ENCODE peak calls at places on chromosomes 4 and X, in ten cellular contexts. U, G, C, D, K, T, O, E, Q and F are unnamed samples.

GRCh38 chrX:8346060-8346459 is 118.6 kb upstream of the VCX3B start:
- DNase-seq in T (no peak), G (no peak), D (no peak), C (no peak), U (no peak), Q (no peak), E (no peak), O (no peak), K (no peak), F (no peak)

GRCh38 chr4:7068883-7069282 is 1.0 kb upstream of the GRPEL1 start:
- DNase-seq in U (no peak), T (peak; percentile 10), Q (no peak), D (peak; percentile 33), K (no peak), E (no peak), C (no peak), O (no peak), G (no peak), F (no peak)

GRCh38 chr4:74682567-74683359 is 111.6 kb downstream of the BTC start:
- DNase-seq in Q (peak; percentile 70), O (peak; percentile 42), C (no peak), K (no peak), D (peak; percentile 98), G (no peak), E (no peak), T (peak; percentile 92), U (no peak), F (no peak)

GRCh38 chr4:48403779-48404178 is 62.5 kb downstream of the SLAIN2 start:
- DNase-seq in C (no peak), G (no peak), D (no peak), K (no peak), T (no peak), Q (no peak), U (no peak), O (no peak), E (no peak), F (no peak)

GRCh38 chr4:73859614-73860088 is 6.6 kb downstream of the PF4V1 start:
- DNase-seq in O (no peak), G (no peak), Q (no peak), E (no peak), C (no peak), K (no peak), U (no peak), T (peak; percentile 36), D (peak; percentile 94), F (no peak)

GRCh38 chr4:95318483-95318882 is 230.3 kb downstream of the UNC5C start:
- DNase-seq in Q (no peak), O (no peak), E (no peak), D (no peak), T (peak; percentile 7), G (no peak), K (no peak), U (no peak), C (no peak), F (no peak)

GRCh38 chr4:148634476-148634875 is 192.3 kb upstream of the NR3C2 start:
- DNase-seq in K (peak; percentile 21), G (no peak), Q (no peak), U (no peak), T (peak; percentile 84), C (no peak), D (peak; percentile 38), O (no peak), E (no peak), F (no peak)

GRCh38 chrX:11530621-11531020 is 135.1 kb downstream of the ARHGAP6 start:
- DNase-seq in T (no peak), C (no peak), U (no peak), Q (no peak), E (no peak), K (no peak), G (no peak), D (peak; percentile 16), O (no peak), F (no peak)

GRCh38 chrX:129323115-129323514 is 200.2 kb downstream of the SMARCA1 start:
- DNase-seq in E (no peak), D (peak; percentile 52), T (no peak), U (no peak), O (no peak), K (no peak), Q (no peak), C (no peak), G (no peak), F (no peak)

GRCh38 chr4:144627663-144628076 is 18.3 kb upstream of the HHIP start:
- DNase-seq in C (no peak), U (no peak), K (no peak), D (peak; percentile 84), G (no peak), O (no peak), E (no peak), T (peak; percentile 80), Q (no peak), F (no peak)

DNA sequence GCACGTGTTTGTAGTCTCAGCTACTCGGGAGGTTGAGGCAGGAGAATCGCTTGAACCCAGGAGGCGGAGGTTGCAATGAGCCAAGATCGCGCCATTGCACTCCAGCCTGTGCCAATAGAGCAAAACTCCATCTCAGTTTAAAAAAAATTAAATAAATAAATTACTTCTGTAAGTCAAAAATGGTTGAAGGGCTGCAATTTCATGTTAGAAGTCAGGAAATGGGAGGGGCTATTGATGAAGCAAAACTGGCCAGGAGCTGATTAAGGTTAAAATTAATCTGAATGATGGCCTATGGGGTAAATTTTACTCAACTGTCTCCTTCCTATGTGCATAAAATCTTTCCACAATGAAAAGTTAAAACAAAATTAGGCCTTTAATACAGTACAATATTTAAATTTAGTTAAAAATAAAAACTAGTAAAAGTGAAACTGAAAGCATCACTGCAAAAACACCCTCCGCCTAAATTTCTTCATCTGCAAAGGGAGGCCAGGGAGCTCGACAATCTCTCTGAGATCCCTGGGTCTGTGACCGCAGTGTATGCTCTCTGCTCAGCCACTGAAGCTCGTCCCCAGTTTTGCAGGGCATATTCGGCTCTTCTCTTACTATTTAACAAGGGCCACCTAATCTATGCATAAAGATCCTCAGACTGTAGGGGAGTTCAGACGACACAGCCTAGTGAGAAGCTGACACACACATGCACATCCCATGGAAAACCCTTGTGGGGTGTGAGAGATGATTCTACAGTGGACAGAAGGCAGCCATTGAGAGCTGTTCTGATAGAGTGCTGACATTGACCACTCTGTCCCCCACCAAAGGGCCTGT is 57.2 kb downstream of the IRF2 start:
- DNase-seq in D (no peak), G (no peak), K (no peak), Q (no peak), E (no peak), U (no peak), C (peak; percentile 59), T (no peak), O (no peak), F (no peak)
- H3K4me3 ChIP-seq in D (peak overlapping the region; percentile 32), G (peak overlapping the region; percentile 27), K (no peak overlapping the region), Q (peak overlapping the region; percentile 18), E (peak overlapping the region; percentile 21), U (no peak overlapping the region), C (peak overlapping the region; percentile 46), T (no peak overlapping the region), O (no peak overlapping the region), F (peak overlapping the region; percentile 29)

DNA sequence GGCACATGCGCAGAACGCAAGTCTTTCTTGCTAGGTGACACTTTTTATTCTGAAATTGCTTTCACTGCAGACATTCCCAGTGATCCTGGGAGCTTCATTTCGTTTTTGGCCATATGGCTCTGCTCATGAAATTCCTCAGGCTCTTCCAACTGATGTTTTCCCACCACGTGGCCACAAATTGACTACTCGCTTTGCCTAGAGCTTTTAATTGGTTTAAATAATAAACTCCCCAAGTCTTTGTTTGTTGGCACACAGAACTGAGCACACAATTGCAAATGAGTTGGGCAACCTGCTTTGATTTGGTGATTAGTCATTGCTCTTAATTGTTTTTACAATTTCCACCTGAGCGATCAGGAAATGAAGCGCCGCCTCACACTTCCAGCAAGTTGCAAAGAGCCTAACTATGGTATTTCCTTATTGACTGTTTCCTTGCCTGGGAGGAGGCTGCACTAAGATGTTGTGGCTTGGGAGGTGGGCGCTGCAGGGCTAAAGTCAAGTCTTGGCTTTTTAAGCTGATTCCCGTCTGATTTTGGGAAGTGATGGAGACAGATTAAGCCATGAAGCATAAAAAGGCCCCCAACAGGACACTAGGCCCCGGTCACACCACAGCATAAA is 282.5 kb downstream of the ZIC3 start:
- DNase-seq in U (no peak), Q (no peak), T (no peak), O (no peak), D (no peak), C (no peak), E (no peak), K (no peak), G (no peak), F (no peak)
- H3K36me3 ChIP-seq in U (no peaks in the 10 kb centered on the region), Q (no peaks in the 10 kb centered on the region), T (no peaks in the 10 kb centered on the region), O (no peaks in the 10 kb centered on the region), D (no peaks in the 10 kb centered on the region), C (no peaks in the 10 kb centered on the region), E (no peaks in the 10 kb centered on the region), K (no peaks in the 10 kb centered on the region), G (no peaks in the 10 kb centered on the region), F (no peaks in the 10 kb centered on the region)

DNA sequence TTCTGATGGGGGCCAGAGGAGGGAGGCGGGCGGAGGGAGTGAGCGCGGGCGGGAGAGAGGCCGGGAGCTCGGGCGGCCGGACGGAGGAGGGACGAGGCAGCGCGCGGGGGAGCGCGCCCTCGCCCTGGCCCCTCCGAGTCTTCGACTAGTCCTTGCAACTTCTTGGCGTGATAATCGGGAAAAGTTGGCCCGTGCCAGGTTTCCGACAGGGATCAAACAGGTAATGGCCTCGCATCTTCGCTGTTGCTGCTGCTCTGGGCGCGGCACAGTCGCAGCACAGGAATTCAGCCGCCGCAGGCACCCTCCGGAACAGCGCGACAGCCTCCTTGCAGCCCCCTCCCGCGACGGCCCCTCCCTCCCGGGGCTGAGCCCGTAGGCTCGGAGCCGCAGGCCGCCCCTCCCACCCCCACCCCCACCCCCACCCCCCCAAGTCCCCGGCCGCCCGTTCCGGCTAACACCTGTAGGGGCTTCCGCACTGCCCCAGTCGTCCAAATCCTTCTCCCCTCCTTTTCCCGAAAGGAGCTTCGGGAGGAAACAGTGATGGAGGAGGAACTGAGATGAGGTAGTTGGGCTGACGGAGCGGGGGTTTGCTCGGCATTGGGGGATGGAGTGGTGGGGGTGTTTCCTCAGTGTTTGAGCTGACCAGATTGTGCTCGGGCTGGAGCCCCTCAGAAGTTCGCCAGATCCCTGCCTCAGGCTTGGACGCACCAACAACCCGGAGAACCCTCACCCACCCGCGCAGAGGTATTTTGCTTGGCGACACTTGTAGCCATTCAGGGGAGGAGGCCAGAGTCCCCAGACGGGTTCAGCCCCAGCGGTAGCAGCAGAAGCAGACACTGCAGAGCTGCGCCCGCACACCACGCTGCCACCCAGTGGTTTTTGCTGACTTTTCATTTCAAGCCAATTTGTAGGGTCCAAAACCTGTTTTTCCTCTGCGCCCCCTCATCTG is at the start of gene FGF13:
- DNase-seq in O (peak; percentile 30), G (no peak), C (no peak), K (no peak), T (peak; percentile 34), Q (peak; percentile 29), U (no peak), E (peak; percentile 49), D (peak; percentile 27), F (no peak)
- TF ChIP-seq CTCF in O (no peak), G (peak; percentile 35), C (peak; percentile 18), K (no peak), T (peak; percentile 48), Q (peak; percentile 7), U (no peak), E (peak; percentile 16), D (peak; percentile 5), F (no peak)

GRCh38 chr4:100933628-100934027 is 413.7 kb downstream of the PPP3CA start:
- DNase-seq in G (no peak), Q (no peak), O (no peak), K (no peak), D (peak; percentile 3), E (no peak), U (no peak), T (no peak), C (no peak), F (no peak)
- H3K4me3 ChIP-seq in G (no peak overlapping the region), Q (no peak overlapping the region), O (no peak overlapping the region), K (no peak overlapping the region), D (no peak overlapping the region), E (no peak overlapping the region), U (no peak overlapping the region), T (no peak overlapping the region), C (no peak overlapping the region), F (no peak overlapping the region)